ENCODE peak calls at places on chromosome 16, in nine cellular contexts. One of them, this sample, is unnamed.

GRCh38 chr16:24218299-24218698 is 37.8 kb upstream of the CACNG3 start:
- DNase-seq in tibial nerve: no peak
- DNase-seq in adipocyte: no peak
- DNase-seq in lower lobe of right lung: no peak
- DNase-seq in NCI-H1436 treated with DMSO at 0.1 percent for 48 hours: no peak
- DNase-seq in astrocyte of the spinal cord: no peak
- DNase-seq in stimulated activated naive CD4-positive, alpha-beta T cell: no peak
- DNase-seq in activated naive CD4-positive, alpha-beta T cell: no peak
- DNase-seq in SW 1271: no peak
- DNase-seq in this sample: no peak

GRCh38 chr16:58709338-58709737 is 24.8 kb upstream of the SLC38A7 start:
- DNase-seq in tibial nerve: no peak
- DNase-seq in adipocyte: no peak
- DNase-seq in lower lobe of right lung: no peak
- DNase-seq in NCI-H1436 treated with DMSO at 0.1 percent for 48 hours: no peak
- DNase-seq in astrocyte of the spinal cord: no peak
- DNase-seq in stimulated activated naive CD4-positive, alpha-beta T cell: no peak
- DNase-seq in activated naive CD4-positive, alpha-beta T cell: no peak
- DNase-seq in SW 1271: no peak
- DNase-seq in this sample: no peak

GRCh38 chr16:19898924-19899604 is 14.4 kb upstream of the GPRC5B start:
- DNase-seq in tibial nerve: no peak
- DNase-seq in adipocyte: peak; percentile 78
- DNase-seq in lower lobe of right lung: no peak
- DNase-seq in NCI-H1436 treated with DMSO at 0.1 percent for 48 hours: no peak
- DNase-seq in astrocyte of the spinal cord: peak; percentile 47
- DNase-seq in stimulated activated naive CD4-positive, alpha-beta T cell: no peak
- DNase-seq in activated naive CD4-positive, alpha-beta T cell: no peak
- DNase-seq in SW 1271: peak; percentile 52
- DNase-seq in this sample: no peak

GRCh38 chr16:14199624-14200023 is 128.5 kb downstream of the MRTFB start:
- DNase-seq in tibial nerve: no peak
- DNase-seq in adipocyte: peak; percentile 28
- DNase-seq in lower lobe of right lung: no peak
- DNase-seq in NCI-H1436 treated with DMSO at 0.1 percent for 48 hours: no peak
- DNase-seq in astrocyte of the spinal cord: peak; percentile 44
- DNase-seq in stimulated activated naive CD4-positive, alpha-beta T cell: no peak
- DNase-seq in activated naive CD4-positive, alpha-beta T cell: no peak
- DNase-seq in SW 1271: no peak
- DNase-seq in this sample: no peak

GRCh38 chr16:69644790-69645189 is 79.0 kb downstream of the NFAT5 start:
- DNase-seq in tibial nerve: no peak
- DNase-seq in adipocyte: peak; percentile 61
- DNase-seq in lower lobe of right lung: no peak
- DNase-seq in NCI-H1436 treated with DMSO at 0.1 percent for 48 hours: no peak
- DNase-seq in astrocyte of the spinal cord: no peak
- DNase-seq in stimulated activated naive CD4-positive, alpha-beta T cell: no peak
- DNase-seq in activated naive CD4-positive, alpha-beta T cell: no peak
- DNase-seq in SW 1271: no peak
- DNase-seq in this sample: no peak

GRCh38 chr16:57341441-57342303 is 16.9 kb upstream of the CCL22 start:
- DNase-seq in tibial nerve: no peak
- DNase-seq in adipocyte: peak; percentile 91
- DNase-seq in lower lobe of right lung: no peak
- DNase-seq in NCI-H1436 treated with DMSO at 0.1 percent for 48 hours: no peak
- DNase-seq in astrocyte of the spinal cord: peak; percentile 95
- DNase-seq in stimulated activated naive CD4-positive, alpha-beta T cell: no peak
- DNase-seq in activated naive CD4-positive, alpha-beta T cell: no peak
- DNase-seq in SW 1271: no peak
- DNase-seq in this sample: no peak

GRCh38 chr16:31181102-31181830 is 1.3 kb downstream of the FUS start:
- DNase-seq in tibial nerve: peak; percentile 28
- DNase-seq in adipocyte: peak; percentile 65
- DNase-seq in lower lobe of right lung: peak; percentile 55
- DNase-seq in NCI-H1436 treated with DMSO at 0.1 percent for 48 hours: no peak
- DNase-seq in astrocyte of the spinal cord: peak; percentile 26
- DNase-seq in stimulated activated naive CD4-positive, alpha-beta T cell: no peak
- DNase-seq in activated naive CD4-positive, alpha-beta T cell: no peak
- DNase-seq in SW 1271: peak; percentile 53
- DNase-seq in this sample: no peak

GRCh38 chr16:676565-677297 is 1.3 kb downstream of the RHBDL1 start:
- DNase-seq in tibial nerve: no peak
- DNase-seq in adipocyte: no peak
- DNase-seq in lower lobe of right lung: peak; percentile 83
- DNase-seq in NCI-H1436 treated with DMSO at 0.1 percent for 48 hours: peak; percentile 36
- DNase-seq in astrocyte of the spinal cord: no peak
- DNase-seq in stimulated activated naive CD4-positive, alpha-beta T cell: peak; percentile 23
- DNase-seq in activated naive CD4-positive, alpha-beta T cell: no peak
- DNase-seq in SW 1271: no peak
- DNase-seq in this sample: no peak

GRCh38 chr16:9906218-9906617 is 276.0 kb downstream of the GRIN2A start:
- DNase-seq in tibial nerve: no peak
- DNase-seq in adipocyte: no peak
- DNase-seq in lower lobe of right lung: no peak
- DNase-seq in NCI-H1436 treated with DMSO at 0.1 percent for 48 hours: no peak
- DNase-seq in astrocyte of the spinal cord: no peak
- DNase-seq in stimulated activated naive CD4-positive, alpha-beta T cell: no peak
- DNase-seq in activated naive CD4-positive, alpha-beta T cell: no peak
- DNase-seq in SW 1271: no peak
- DNase-seq in this sample: no peak

GRCh38 chr16:67396159-67396774 is 3.0 kb upstream of the TPPP3 start:
- DNase-seq in tibial nerve: peak; percentile 55
- DNase-seq in adipocyte: peak; percentile 48
- DNase-seq in lower lobe of right lung: peak; percentile 84
- DNase-seq in NCI-H1436 treated with DMSO at 0.1 percent for 48 hours: peak; percentile 62
- DNase-seq in astrocyte of the spinal cord: peak; percentile 78
- DNase-seq in stimulated activated naive CD4-positive, alpha-beta T cell: no peak
- DNase-seq in activated naive CD4-positive, alpha-beta T cell: no peak
- DNase-seq in SW 1271: peak; percentile 34
- DNase-seq in this sample: peak; percentile 56

GRCh38 chr16:4113358-4114256 is 2.6 kb downstream of the ADCY9 start:
- DNase-seq in tibial nerve: no peak
- DNase-seq in adipocyte: no peak
- DNase-seq in lower lobe of right lung: peak; percentile 46
- DNase-seq in NCI-H1436 treated with DMSO at 0.1 percent for 48 hours: no peak
- DNase-seq in astrocyte of the spinal cord: no peak
- DNase-seq in stimulated activated naive CD4-positive, alpha-beta T cell: no peak
- DNase-seq in activated naive CD4-positive, alpha-beta T cell: no peak
- DNase-seq in SW 1271: no peak
- DNase-seq in this sample: no peak

GRCh38 chr16:2005646-2006045 is 4.0 kb downstream of the ZNF598 start:
- DNase-seq in tibial nerve: no peak
- DNase-seq in adipocyte: no peak
- DNase-seq in lower lobe of right lung: no peak
- DNase-seq in NCI-H1436 treated with DMSO at 0.1 percent for 48 hours: no peak
- DNase-seq in astrocyte of the spinal cord: no peak
- DNase-seq in stimulated activated naive CD4-positive, alpha-beta T cell: no peak
- DNase-seq in activated naive CD4-positive, alpha-beta T cell: no peak
- DNase-seq in SW 1271: no peak
- DNase-seq in this sample: no peak

GRCh38 chr16:81604960-81605383 is 160.4 kb downstream of the CMIP start:
- DNase-seq in tibial nerve: no peak
- DNase-seq in adipocyte: peak; percentile 73
- DNase-seq in lower lobe of right lung: no peak
- DNase-seq in NCI-H1436 treated with DMSO at 0.1 percent for 48 hours: no peak
- DNase-seq in astrocyte of the spinal cord: peak; percentile 77
- DNase-seq in stimulated activated naive CD4-positive, alpha-beta T cell: no peak
- DNase-seq in activated naive CD4-positive, alpha-beta T cell: no peak
- DNase-seq in SW 1271: no peak
- DNase-seq in this sample: no peak

GRCh38 chr16:21338537-21339268 is 60.6 kb upstream of the CRYM start:
- DNase-seq in tibial nerve: no peak
- DNase-seq in adipocyte: no peak
- DNase-seq in lower lobe of right lung: no peak
- DNase-seq in NCI-H1436 treated with DMSO at 0.1 percent for 48 hours: no peak
- DNase-seq in astrocyte of the spinal cord: no peak
- DNase-seq in stimulated activated naive CD4-positive, alpha-beta T cell: no peak
- DNase-seq in activated naive CD4-positive, alpha-beta T cell: no peak
- DNase-seq in SW 1271: no peak
- DNase-seq in this sample: no peak

GRCh38 chr16:800834-801488 is 427 bp upstream of the GNG13 start:
- DNase-seq in tibial nerve: no peak
- DNase-seq in adipocyte: no peak
- DNase-seq in lower lobe of right lung: no peak
- DNase-seq in NCI-H1436 treated with DMSO at 0.1 percent for 48 hours: no peak
- DNase-seq in astrocyte of the spinal cord: no peak
- DNase-seq in stimulated activated naive CD4-positive, alpha-beta T cell: no peak
- DNase-seq in activated naive CD4-positive, alpha-beta T cell: no peak
- DNase-seq in SW 1271: no peak
- DNase-seq in this sample: no peak

GRCh38 chr16:17063156-17063555 is 407.6 kb downstream of the XYLT1 start:
- DNase-seq in tibial nerve: no peak
- DNase-seq in adipocyte: no peak
- DNase-seq in lower lobe of right lung: no peak
- DNase-seq in NCI-H1436 treated with DMSO at 0.1 percent for 48 hours: no peak
- DNase-seq in astrocyte of the spinal cord: no peak
- DNase-seq in stimulated activated naive CD4-positive, alpha-beta T cell: no peak
- DNase-seq in activated naive CD4-positive, alpha-beta T cell: no peak
- DNase-seq in SW 1271: no peak
- DNase-seq in this sample: no peak